ENCODE peak calls at places on chromosome 11, in seven cellular contexts. H is fibroblast of lung, K is pancreas, C is GM23248, P is right lobe of liver, Q is ovary, B is small intestine. I is an unnamed sample.

GRCh38 chr11:30635401-30635989 is 49.3 kb upstream of the MPPED2 start:
- DNase-seq in B (no peak), C (no peak), K (no peak), H (peak; percentile 4), Q (no peak), P (no peak), I (no peak)

GRCh38 chr11:106950067-106950491 is 68.2 kb downstream of the GUCY1A2 start:
- DNase-seq in P (no peak), C (peak; percentile 16), H (no peak), K (no peak), B (no peak), Q (no peak), I (no peak)

GRCh38 chr11:1508491-1508891 is 21.9 kb upstream of the MOB2 start:
- DNase-seq in C (no peak), P (no peak), H (no peak), B (no peak), Q (no peak), K (no peak), I (no peak)

GRCh38 chr11:63916837-63917684 is at the start of gene RCOR2:
- DNase-seq in K (peak; percentile 77), P (no peak), Q (peak; percentile 77), H (peak; percentile 90), C (peak; percentile 85), B (peak; percentile 60), I (peak; percentile 95)

GRCh38 chr11:34640050-34640971 is 19.4 kb downstream of the EHF start:
- DNase-seq in Q (no peak), P (no peak), C (no peak), K (peak; percentile 84), H (peak; percentile 80), B (peak; percentile 98), I (no peak)

GRCh38 chr11:69500285-69501120 is 19.0 kb downstream of the LINC01488 start:
- DNase-seq in C (no peak), B (peak; percentile 37), K (no peak), H (no peak), Q (no peak), P (no peak), I (no peak)

GRCh38 chr11:125390949-125391348 is 105.1 kb downstream of the FEZ1 start:
- DNase-seq in H (peak; percentile 32), C (peak; percentile 46), P (no peak), B (no peak), Q (no peak), K (no peak), I (no peak)

GRCh38 chr11:65103476-65103875 is 7.5 kb downstream of the VPS51 start:
- DNase-seq in Q (no peak), K (no peak), C (no peak), H (no peak), P (no peak), B (no peak), I (no peak)

GRCh38 chr11:83174008-83174407 is 17.1 kb downstream of the PCF11 start:
- DNase-seq in H (no peak), K (no peak), Q (no peak), C (no peak), B (no peak), P (no peak), I (no peak)

GRCh38 chr11:133753150-133753549 is 92.2 kb downstream of the SPATA19 start:
- DNase-seq in Q (no peak), P (no peak), K (no peak), B (no peak), C (no peak), H (no peak), I (no peak)

GRCh38 chr11:11977206-11977938 is 31.1 kb downstream of the DKK3 start:
- DNase-seq in K (no peak), H (peak; percentile 87), Q (peak; percentile 76), C (peak; percentile 94), P (no peak), B (no peak), I (no peak)

GRCh38 chr11:95092549-95093324 is 3.1 kb downstream of the ENDOD1 start:
- DNase-seq in H (peak; percentile 69), Q (no peak), C (peak; percentile 78), P (no peak), K (no peak), B (peak; percentile 87), I (peak; percentile 88)

GRCh38 chr11:64284048-64284961 is at the start of gene BAD:
- DNase-seq in K (peak; percentile 94), C (peak; percentile 98), H (peak; percentile 91), Q (peak; percentile 96), P (peak; percentile 98), B (peak; percentile 97), I (peak; percentile 98)

GRCh38 chr11:78790784-78791183 is 216.1 kb upstream of the NARS2 start:
- DNase-seq in H (no peak), Q (no peak), C (no peak), K (no peak), B (no peak), P (no peak), I (no peak)

GRCh38 chr11:96254087-96254486 is 88.9 kb downstream of the MAML2 start:
- DNase-seq in Q (no peak), B (peak; percentile 45), K (no peak), C (peak; percentile 65), P (no peak), H (no peak), I (no peak)

DNA sequence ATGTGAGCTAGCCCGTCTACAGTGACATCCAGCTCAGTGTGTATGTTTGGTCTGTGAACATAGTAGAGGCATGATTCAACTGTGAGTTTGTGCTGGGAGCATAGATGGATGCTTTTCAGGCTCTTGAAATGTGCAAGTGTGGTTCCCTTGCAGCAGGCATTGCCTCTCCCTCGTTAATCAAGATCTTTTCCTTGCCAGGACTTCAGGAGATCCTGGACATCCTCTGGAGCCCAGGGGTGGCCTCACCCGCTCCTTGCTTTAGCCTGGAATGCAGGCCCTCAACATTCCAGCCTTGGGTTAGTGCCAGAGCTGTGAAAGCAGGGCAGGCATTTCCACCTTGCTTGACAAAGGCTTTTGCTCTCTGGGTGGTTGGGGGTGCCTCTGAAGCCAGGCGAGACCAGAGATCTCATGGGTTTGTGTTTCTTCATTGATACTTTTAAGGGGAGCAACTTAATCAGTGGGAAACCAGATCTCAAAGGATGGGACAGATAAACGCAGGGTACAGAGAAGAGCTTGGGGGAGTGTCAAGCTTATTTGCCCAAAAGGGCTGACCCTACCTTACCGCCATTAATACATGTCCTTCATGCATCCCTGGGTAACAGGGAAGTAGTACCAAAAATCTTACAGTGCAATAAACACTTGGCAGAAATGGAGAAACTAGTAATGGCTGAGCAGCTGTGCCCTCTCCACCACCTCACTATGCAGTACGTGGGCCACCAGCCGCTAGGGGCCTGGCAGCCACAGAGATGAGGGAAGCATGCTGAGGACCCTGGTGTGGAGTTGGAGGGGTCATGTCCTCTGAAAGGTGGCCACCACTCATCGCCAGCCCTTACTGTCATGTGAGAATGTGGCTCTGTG is 72.1 kb downstream of the PTPRJ start:
- DNase-seq in B (peak; percentile 15), H (peak; percentile 21), K (peak; percentile 60), P (no peak), C (peak; percentile 66), Q (no peak), I (peak; percentile 70)
- H3K4me3 ChIP-seq in B (no peak overlapping the region), H (no peak overlapping the region), K (no peak overlapping the region), P (no peak overlapping the region), C (no peak overlapping the region), Q (no peak overlapping the region), I (peak overlapping the region; percentile 27)

GRCh38 chr11:48050304-48050703 is 69.9 kb downstream of the PTPRJ start:
- DNase-seq in K (no peak), B (no peak), Q (no peak), P (no peak), H (no peak), C (no peak), I (peak; percentile 57)

GRCh38 chr11:48045536-48045935 is 65.2 kb downstream of the PTPRJ start:
- DNase-seq in K (no peak), P (no peak), C (no peak), Q (no peak), H (no peak), B (no peak), I (peak; percentile 40)

GRCh38 chr11:48047616-48048015 is 67.3 kb downstream of the PTPRJ start:
- DNase-seq in P (no peak), C (peak; percentile 70), H (no peak), K (no peak), Q (no peak), B (no peak), I (peak; percentile 48)

GRCh38 chr11:48051217-48051848 is 71.0 kb downstream of the PTPRJ start:
- DNase-seq in K (no peak), C (no peak), H (no peak), Q (no peak), P (no peak), B (no peak), I (peak; percentile 64)

DNA sequence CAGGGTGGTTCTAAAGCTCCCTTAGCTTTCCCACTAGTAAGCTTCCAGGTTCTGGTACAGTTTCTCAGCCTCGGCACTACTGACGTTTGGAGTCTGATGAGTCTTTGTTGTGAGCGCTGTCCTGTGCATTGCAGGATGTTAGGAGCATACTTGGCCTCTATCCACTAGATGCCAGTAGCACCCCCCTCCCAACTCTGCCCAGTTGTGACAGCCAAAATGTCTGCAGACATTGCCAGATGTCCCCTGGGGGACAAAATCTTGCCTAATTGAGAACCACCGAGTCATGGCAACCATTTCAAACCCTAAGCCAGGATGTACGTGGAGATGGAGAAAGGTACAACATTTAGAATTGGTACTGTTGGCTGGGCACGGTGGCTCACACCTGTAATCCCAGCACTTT is 68.7 kb downstream of the PTPRJ start:
- DNase-seq in P (no peak), C (no peak), H (no peak), Q (no peak), B (no peak), K (no peak), I (peak; percentile 66)
- H3K4me1 ChIP-seq in P (no peaks in the 10 kb centered on the region), C (peaks cover 26% of the 10 kb centered on the region), H (peaks cover 9% of the 10 kb centered on the region), Q (no peaks in the 10 kb centered on the region), B (no peaks in the 10 kb centered on the region), K (peaks cover 5% of the 10 kb centered on the region), I (peaks cover 93% of the 10 kb centered on the region)

DNA sequence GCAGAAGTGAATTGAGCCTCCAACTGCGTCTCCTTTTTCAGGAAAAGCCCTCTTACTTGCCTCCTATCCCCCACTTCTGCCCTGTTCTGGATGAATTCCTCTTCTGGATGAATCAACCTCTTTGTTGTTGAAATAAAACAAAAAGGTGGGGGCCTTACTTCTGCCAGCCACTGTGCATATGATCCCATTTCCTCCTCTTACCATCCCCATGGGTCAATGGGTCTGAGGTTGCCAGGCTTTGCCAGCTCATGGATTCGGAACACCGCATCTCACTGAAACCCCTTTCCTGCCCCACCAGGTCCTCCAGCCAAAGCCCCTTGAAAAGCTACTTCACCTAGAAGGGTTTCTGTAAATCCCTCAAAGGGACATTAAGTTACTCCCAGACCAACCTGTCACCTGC is 3.7 kb upstream of the CHST1 start:
- DNase-seq in Q (no peak), B (no peak), H (no peak), C (no peak), P (no peak), K (no peak), I (no peak)
- H3K27me3 ChIP-seq in Q (no peaks in the 10 kb centered on the region), B (peaks cover 12% of the 10 kb centered on the region), H (peaks cover 28% of the 10 kb centered on the region), C (peaks cover 31% of the 10 kb centered on the region), P (no peaks in the 10 kb centered on the region), K (no peaks in the 10 kb centered on the region), I (no peaks in the 10 kb centered on the region)

DNA sequence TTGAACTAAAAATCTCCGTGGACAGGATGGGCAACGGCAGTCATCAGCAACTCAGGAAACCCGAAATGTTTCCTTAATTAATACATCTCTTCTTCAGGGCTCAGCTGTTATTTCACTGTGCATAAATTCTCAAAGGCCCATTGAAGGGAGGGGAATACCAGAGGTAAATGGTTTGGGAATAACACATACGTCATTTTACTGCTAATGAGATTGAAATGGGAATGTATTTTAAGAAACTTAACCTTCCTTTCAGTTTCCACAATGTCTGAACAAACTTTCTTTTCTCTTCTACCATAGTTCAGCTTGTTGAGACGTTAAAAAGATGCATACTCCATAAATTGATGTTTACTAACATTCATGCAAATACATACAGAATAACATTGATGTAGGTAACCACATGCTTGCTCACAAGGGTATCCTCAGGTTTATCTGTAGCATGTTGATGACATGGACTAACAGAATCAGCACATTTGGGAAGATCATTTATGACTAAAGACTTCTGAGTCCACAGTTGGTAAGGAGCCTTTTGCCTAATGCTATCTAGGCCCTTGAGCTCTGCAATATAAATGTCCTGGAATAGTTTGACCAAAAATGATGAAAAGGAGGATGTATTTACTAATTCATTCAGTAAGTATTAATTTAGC is 7.7 kb upstream of the PRRG4 start:
- DNase-seq in P (no peak), B (no peak), Q (no peak), C (no peak), K (no peak), H (no peak), I (no peak)
- H3K4me3 ChIP-seq in P (no peak overlapping the region), B (no peak overlapping the region), Q (no peak overlapping the region), C (no peak overlapping the region), K (no peak overlapping the region), H (no peak overlapping the region), I (no peak overlapping the region)

I was measured in Karpas-422.